ENCODE peak calls at places on chromosomes 11 and 22, in five cellular contexts. H is H9, J is trophoblast cell, X is mesenchymal stem cell, M is H1. R is an unnamed sample.

GRCh38 chr11:3747704-3748103 is 49.6 kb downstream of the NUP98 start:
- DNase-seq in H (no peak), J (peak; percentile 26), M (no peak), X (peak; percentile 75), R (no peak)

GRCh38 chr22:37062657-37063381 is 11.3 kb downstream of the KCTD17 start:
- DNase-seq in J (no peak), X (no peak), M (no peak), H (no peak), R (no peak)

GRCh38 chr11:38014405-38014804 is 1416.4 kb upstream of the RAG2 start:
- DNase-seq in H (no peak), J (no peak), M (no peak), X (no peak), R (no peak)

GRCh38 chr11:70862093-70862492 is 390.3 kb downstream of the SHANK2 start:
- DNase-seq in J (no peak), H (no peak), M (no peak), X (no peak), R (no peak)

GRCh38 chr22:38397189-38398097 is 57.6 kb downstream of the KCNJ4 start:
- DNase-seq in M (peak; percentile 93), J (peak; percentile 23), X (peak; percentile 37), H (peak; percentile 90), R (peak; percentile 51)

GRCh38 chr11:63536669-63537292 is at the start of gene PLAAT4:
- DNase-seq in X (peak; percentile 72), H (no peak), M (no peak), J (peak; percentile 34), R (no peak)

GRCh38 chr11:106466441-106467190 is 389.2 kb downstream of the AASDHPPT start:
- DNase-seq in M (no peak), H (no peak), J (no peak), X (peak; percentile 94), R (no peak)

GRCh38 chr22:36197065-36197440 is 4.6 kb downstream of the APOL4 start:
- DNase-seq in X (peak; percentile 77), J (peak; percentile 21), M (peak; percentile 15), H (peak; percentile 93), R (peak; percentile 79)

GRCh38 chr11:63907063-63907462 is 9.9 kb downstream of the RCOR2 start:
- DNase-seq in X (no peak), H (no peak), J (no peak), M (no peak), R (no peak)

GRCh38 chr11:65648997-65649491 is 11.1 kb downstream of the SIPA1 start:
- DNase-seq in J (no peak), H (no peak), M (no peak), X (no peak), R (no peak)

GRCh38 chr11:66904055-66904454 is 47.2 kb downstream of the LRFN4 start:
- DNase-seq in M (no peak), H (no peak), X (no peak), J (no peak), R (no peak)

GRCh38 chr11:113114452-113115027 is 153.3 kb downstream of the NCAM1 start:
- DNase-seq in M (peak; percentile 13), H (peak; percentile 62), J (peak; percentile 53), X (peak; percentile 60), R (peak; percentile 20)

GRCh38 chr11:118623291-118623655 is 15.9 kb downstream of the PHLDB1 start:
- DNase-seq in J (peak; percentile 16), X (peak; percentile 48), H (no peak), M (no peak), R (no peak)

GRCh38 chr11:65425971-65426838 is 3.6 kb downstream of the NEAT1 start:
- DNase-seq in J (peak; percentile 94), X (peak; percentile 88), H (no peak), M (no peak), R (no peak)

GRCh38 chr22:47392729-47393128 is 630.3 kb downstream of the TBC1D22A start:
- DNase-seq in H (no peak), M (no peak), X (no peak), J (no peak), R (no peak)

GRCh38 chr11:91625495-91625894 is 599.1 kb upstream of the FAT3 start:
- DNase-seq in M (no peak), J (no peak), X (peak; percentile 1), H (no peak), R (no peak)

GRCh38 chr11:12282676-12283075 is 94.7 kb upstream of the PARVA start:
- DNase-seq in M (no peak), J (no peak), H (no peak), X (no peak), R (no peak)

GRCh38 chr11:125551835-125552342 is 17.4 kb upstream of the EI24 start:
- DNase-seq in M (no peak), H (no peak), J (no peak), X (no peak), R (no peak)

GRCh38 chr11:28727254-28727653 is 619.1 kb downstream of the METTL15 start:
- DNase-seq in X (no peak), J (no peak), H (no peak), M (no peak), R (no peak)

GRCh38 chr11:1442163-1442562 is 44.4 kb downstream of the MOB2 start:
- DNase-seq in H (peak; percentile 74), X (no peak), J (no peak), M (no peak), R (no peak)

GRCh38 chr11:3197044-3197715 is 21.4 kb downstream of the MRGPRG start:
- DNase-seq in X (no peak), J (no peak), M (no peak), H (no peak), R (no peak)

GRCh38 chr11:44946268-44946667 is 4.4 kb downstream of the TP53I11 start:
- DNase-seq in M (no peak), H (no peak), X (no peak), J (no peak), R (no peak)

GRCh38 chr11:115924744-115925567 is 420.7 kb upstream of the CADM1 start:
- DNase-seq in J (peak; percentile 43), H (no peak), X (no peak), M (no peak), R (no peak)

GRCh38 chr22:24985824-24986214 is 33.3 kb downstream of the KIAA1671 start:
- DNase-seq in J (no peak), M (no peak), H (no peak), X (peak; percentile 98), R (no peak)

GRCh38 chr11:27391336-27392015 is 28.5 kb upstream of the CCDC34 start:
- DNase-seq in J (peak; percentile 26), X (peak; percentile 16), M (no peak), H (no peak), R (peak; percentile 24)

GRCh38 chr11:45082744-45083543 is 63.5 kb upstream of the PRDM11 start:
- DNase-seq in X (no peak), M (no peak), J (no peak), H (no peak), R (no peak)

GRCh38 chr11:13940611-13941256 is 21.8 kb upstream of the SPON1 start:
- DNase-seq in H (no peak), M (no peak), J (no peak), X (no peak), R (no peak)

GRCh38 chr11:95443386-95443785 is 212.4 kb upstream of the SESN3 start:
- DNase-seq in H (no peak), M (no peak), X (no peak), J (no peak), R (no peak)

GRCh38 chr11:44575288-44575672 is 9.8 kb downstream of the CD82 start:
- DNase-seq in H (no peak), J (no peak), M (no peak), X (peak; percentile 90), R (no peak)

GRCh38 chr11:72079776-72080325 is 491 bp downstream of the NUMA1 start:
- DNase-seq in J (peak; percentile 47), M (no peak), X (no peak), H (no peak), R (no peak)

GRCh38 chr22:47630741-47631534 is 868.5 kb downstream of the TBC1D22A start:
- DNase-seq in M (no peak), X (no peak), H (no peak), J (no peak), R (no peak)

GRCh38 chr11:17063171-17064002 is 14.1 kb downstream of the RPS13 start:
- DNase-seq in M (peak; percentile 46), X (peak; percentile 59), H (peak; percentile 76), J (peak; percentile 69), R (peak; percentile 52)

GRCh38 chr22:23591203-23591791 is 11.2 kb upstream of the IGLL1 start:
- DNase-seq in H (peak; percentile 85), X (peak; percentile 64), M (peak; percentile 78), J (peak; percentile 65), R (peak; percentile 60)
- H2BK12ac ChIP-seq in H (no peak overlapping the region), X (no peak overlapping the region), M (peak overlapping the region; percentile 83), J (no peak overlapping the region), R (no peak overlapping the region)

DNA sequence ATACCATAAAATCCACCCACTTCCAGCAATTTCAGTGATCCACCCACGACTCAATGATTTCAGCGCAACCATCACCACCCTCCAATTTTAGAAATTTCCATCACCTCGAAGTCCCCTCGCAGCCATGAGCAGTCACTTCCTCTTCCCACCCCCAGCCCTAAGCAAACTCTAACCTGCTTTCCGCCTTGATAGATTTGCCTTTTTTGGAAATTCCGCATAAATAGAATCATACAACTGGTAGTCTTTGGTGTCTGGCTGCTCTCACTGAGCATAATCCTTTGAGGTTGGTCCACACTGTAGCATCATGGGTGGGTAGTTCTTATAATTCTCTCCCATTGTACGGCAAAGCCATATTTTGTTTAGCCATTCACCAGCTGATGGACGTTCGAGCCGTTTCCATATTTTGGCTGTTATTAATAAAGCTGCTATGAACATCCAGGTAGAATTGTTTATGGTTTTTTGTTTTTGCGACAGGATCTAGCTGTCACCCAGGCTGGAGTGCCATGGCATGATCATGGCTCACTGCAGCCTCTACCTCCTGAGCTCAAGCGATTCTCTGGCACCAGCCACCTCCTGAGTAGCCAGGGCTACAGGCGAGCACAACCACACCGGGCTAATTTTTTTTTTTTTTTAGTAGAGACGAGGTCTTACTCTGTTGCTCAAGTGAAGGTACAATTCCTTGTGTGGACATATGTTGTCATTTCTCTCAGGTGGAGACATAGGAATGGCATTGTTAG is 16.0 kb downstream of the PIM3 start:
- DNase-seq in M (no peak), X (no peak), J (peak; percentile 48), H (no peak), R (no peak)
- H2BK12ac ChIP-seq in M (no peak overlapping the region), X (no peak overlapping the region), J (no peak overlapping the region), H (no peak overlapping the region), R (no peak overlapping the region)

GRCh38 chr11:122711362-122711761 is 55.8 kb downstream of the UBASH3B start:
- DNase-seq in H (no peak), M (no peak), J (peak; percentile 51), X (no peak), R (no peak)
- H2BK12ac ChIP-seq in H (no peak overlapping the region), M (no peak overlapping the region), J (no peak overlapping the region), X (no peak overlapping the region), R (no peak overlapping the region)

DNA sequence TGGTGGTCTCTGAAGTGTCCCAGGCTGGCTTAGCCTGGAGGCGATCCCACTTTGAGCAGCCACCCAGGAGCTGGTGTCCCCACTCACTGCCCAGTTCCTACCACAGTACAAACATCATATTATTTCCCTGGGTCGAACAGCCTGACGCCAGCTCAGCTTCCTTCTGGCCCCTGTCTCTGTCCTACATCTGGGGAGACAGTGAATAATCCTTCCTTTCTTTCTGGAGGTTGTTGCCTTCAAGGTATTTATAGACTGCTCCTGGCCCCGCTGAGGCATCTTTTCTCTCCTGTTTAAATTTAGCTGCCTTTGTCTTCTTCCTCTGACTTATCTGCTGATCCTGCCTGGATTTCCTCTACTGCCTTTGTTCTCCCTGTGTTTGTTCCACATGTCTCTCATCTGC is 56.8 kb upstream of the LRRC55 start:
- DNase-seq in H (no peak), M (no peak), X (no peak), J (no peak), R (no peak)
- H2BK12ac ChIP-seq in H (no peak overlapping the region), M (peak overlapping the region; percentile 10), X (no peak overlapping the region), J (peak overlapping the region; percentile 37), R (no peak overlapping the region)

GRCh38 chr11:61110255-61111059 is 8.2 kb downstream of the CD5 start:
- DNase-seq in H (no peak), M (no peak), J (no peak), X (no peak), R (no peak)
- H2BK12ac ChIP-seq in H (no peak overlapping the region), M (no peak overlapping the region), J (no peak overlapping the region), X (no peak overlapping the region), R (no peak overlapping the region)

R was measured in neuronal stem cell.